ENCODE peak calls at places on chromosomes 12 and 14, in ten cellular contexts. One of them, this sample, is unnamed.

GRCh38 chr14:50040401-50040775 is 76.0 kb downstream of the VCPKMT start:
- DNase-seq in choroid plexus epithelial cell: peak; percentile 89
- DNase-seq in adrenal gland: no peak
- DNase-seq in WTC11: no peak
- DNase-seq in chondrocyte: no peak
- DNase-seq in heart right ventricle: no peak
- DNase-seq in transverse colon: peak; percentile 57
- DNase-seq in fibroblast of villous mesenchyme: peak; percentile 85
- DNase-seq in epithelial cell of proximal tubule: no peak
- DNase-seq in brain microvascular endothelial cell: peak; percentile 48
- DNase-seq in this sample: peak; percentile 31

GRCh38 chr12:52198454-52199215 is 6.8 kb upstream of the KRT80 start:
- DNase-seq in transverse colon: no peak
- DNase-seq in fibroblast of villous mesenchyme: no peak
- DNase-seq in chondrocyte: no peak
- DNase-seq in adrenal gland: no peak
- DNase-seq in choroid plexus epithelial cell: no peak
- DNase-seq in heart right ventricle: no peak
- DNase-seq in epithelial cell of proximal tubule: no peak
- DNase-seq in brain microvascular endothelial cell: no peak
- DNase-seq in WTC11: no peak
- DNase-seq in this sample: no peak

GRCh38 chr12:131929530-131930456 is 717 bp downstream of the PUS1 start:
- DNase-seq in adrenal gland: no peak
- DNase-seq in choroid plexus epithelial cell: peak; percentile 36
- DNase-seq in chondrocyte: no peak
- DNase-seq in fibroblast of villous mesenchyme: no peak
- DNase-seq in heart right ventricle: no peak
- DNase-seq in WTC11: peak; percentile 47
- DNase-seq in epithelial cell of proximal tubule: no peak
- DNase-seq in transverse colon: peak; percentile 42
- DNase-seq in brain microvascular endothelial cell: peak; percentile 18
- DNase-seq in this sample: peak; percentile 51

GRCh38 chr12:89884365-89884915 is 175.8 kb upstream of the ATP2B1 start:
- DNase-seq in choroid plexus epithelial cell: peak; percentile 13
- DNase-seq in WTC11: no peak
- DNase-seq in brain microvascular endothelial cell: no peak
- DNase-seq in transverse colon: no peak
- DNase-seq in epithelial cell of proximal tubule: no peak
- DNase-seq in fibroblast of villous mesenchyme: no peak
- DNase-seq in heart right ventricle: no peak
- DNase-seq in adrenal gland: no peak
- DNase-seq in chondrocyte: no peak
- DNase-seq in this sample: no peak

GRCh38 chr12:106709068-106709511 is 65.4 kb upstream of the RIC8B start:
- DNase-seq in chondrocyte: no peak
- DNase-seq in transverse colon: no peak
- DNase-seq in heart right ventricle: no peak
- DNase-seq in brain microvascular endothelial cell: no peak
- DNase-seq in fibroblast of villous mesenchyme: no peak
- DNase-seq in WTC11: peak; percentile 19
- DNase-seq in epithelial cell of proximal tubule: no peak
- DNase-seq in choroid plexus epithelial cell: no peak
- DNase-seq in adrenal gland: no peak
- DNase-seq in this sample: no peak

GRCh38 chr14:101500061-101500460 is 61.2 kb upstream of the DIO3 start:
- DNase-seq in epithelial cell of proximal tubule: no peak
- DNase-seq in heart right ventricle: no peak
- DNase-seq in choroid plexus epithelial cell: no peak
- DNase-seq in chondrocyte: no peak
- DNase-seq in brain microvascular endothelial cell: no peak
- DNase-seq in adrenal gland: no peak
- DNase-seq in WTC11: no peak
- DNase-seq in fibroblast of villous mesenchyme: no peak
- DNase-seq in transverse colon: no peak
- DNase-seq in this sample: no peak

GRCh38 chr12:31928246-31929139 is 30.7 kb upstream of the RESF1 start:
- DNase-seq in WTC11: no peak
- DNase-seq in chondrocyte: no peak
- DNase-seq in adrenal gland: no peak
- DNase-seq in brain microvascular endothelial cell: no peak
- DNase-seq in fibroblast of villous mesenchyme: no peak
- DNase-seq in choroid plexus epithelial cell: peak; percentile 11
- DNase-seq in heart right ventricle: no peak
- DNase-seq in epithelial cell of proximal tubule: no peak
- DNase-seq in transverse colon: peak; percentile 10
- DNase-seq in this sample: no peak

GRCh38 chr14:99465288-99465687 is 15.4 kb downstream of the SETD3 start:
- DNase-seq in choroid plexus epithelial cell: no peak
- DNase-seq in heart right ventricle: no peak
- DNase-seq in chondrocyte: no peak
- DNase-seq in adrenal gland: no peak
- DNase-seq in fibroblast of villous mesenchyme: no peak
- DNase-seq in brain microvascular endothelial cell: no peak
- DNase-seq in WTC11: no peak
- DNase-seq in transverse colon: no peak
- DNase-seq in epithelial cell of proximal tubule: no peak
- DNase-seq in this sample: no peak

GRCh38 chr12:108126990-108127468 is 2.1 kb upstream of the WSCD2 start:
- DNase-seq in adrenal gland: no peak
- DNase-seq in heart right ventricle: no peak
- DNase-seq in fibroblast of villous mesenchyme: no peak
- DNase-seq in WTC11: no peak
- DNase-seq in transverse colon: no peak
- DNase-seq in chondrocyte: no peak
- DNase-seq in brain microvascular endothelial cell: no peak
- DNase-seq in choroid plexus epithelial cell: no peak
- DNase-seq in epithelial cell of proximal tubule: no peak
- DNase-seq in this sample: no peak

GRCh38 chr12:108127654-108128053 is 1.4 kb upstream of the WSCD2 start:
- DNase-seq in WTC11: no peak
- DNase-seq in choroid plexus epithelial cell: no peak
- DNase-seq in transverse colon: no peak
- DNase-seq in heart right ventricle: no peak
- DNase-seq in epithelial cell of proximal tubule: no peak
- DNase-seq in brain microvascular endothelial cell: no peak
- DNase-seq in fibroblast of villous mesenchyme: no peak
- DNase-seq in chondrocyte: no peak
- DNase-seq in adrenal gland: no peak
- DNase-seq in this sample: no peak

GRCh38 chr12:108131035-108131434 is 1.9 kb downstream of the WSCD2 start:
- DNase-seq in brain microvascular endothelial cell: no peak
- DNase-seq in adrenal gland: no peak
- DNase-seq in WTC11: no peak
- DNase-seq in transverse colon: no peak
- DNase-seq in fibroblast of villous mesenchyme: no peak
- DNase-seq in epithelial cell of proximal tubule: no peak
- DNase-seq in choroid plexus epithelial cell: no peak
- DNase-seq in heart right ventricle: no peak
- DNase-seq in chondrocyte: no peak
- DNase-seq in this sample: no peak

GRCh38 chr12:108128221-108129016 is 669 bp upstream of the WSCD2 start:
- DNase-seq in epithelial cell of proximal tubule: no peak
- DNase-seq in heart right ventricle: no peak
- DNase-seq in fibroblast of villous mesenchyme: no peak
- DNase-seq in choroid plexus epithelial cell: no peak
- DNase-seq in adrenal gland: no peak
- DNase-seq in transverse colon: no peak
- DNase-seq in chondrocyte: no peak
- DNase-seq in brain microvascular endothelial cell: no peak
- DNase-seq in WTC11: no peak
- DNase-seq in this sample: no peak

DNA sequence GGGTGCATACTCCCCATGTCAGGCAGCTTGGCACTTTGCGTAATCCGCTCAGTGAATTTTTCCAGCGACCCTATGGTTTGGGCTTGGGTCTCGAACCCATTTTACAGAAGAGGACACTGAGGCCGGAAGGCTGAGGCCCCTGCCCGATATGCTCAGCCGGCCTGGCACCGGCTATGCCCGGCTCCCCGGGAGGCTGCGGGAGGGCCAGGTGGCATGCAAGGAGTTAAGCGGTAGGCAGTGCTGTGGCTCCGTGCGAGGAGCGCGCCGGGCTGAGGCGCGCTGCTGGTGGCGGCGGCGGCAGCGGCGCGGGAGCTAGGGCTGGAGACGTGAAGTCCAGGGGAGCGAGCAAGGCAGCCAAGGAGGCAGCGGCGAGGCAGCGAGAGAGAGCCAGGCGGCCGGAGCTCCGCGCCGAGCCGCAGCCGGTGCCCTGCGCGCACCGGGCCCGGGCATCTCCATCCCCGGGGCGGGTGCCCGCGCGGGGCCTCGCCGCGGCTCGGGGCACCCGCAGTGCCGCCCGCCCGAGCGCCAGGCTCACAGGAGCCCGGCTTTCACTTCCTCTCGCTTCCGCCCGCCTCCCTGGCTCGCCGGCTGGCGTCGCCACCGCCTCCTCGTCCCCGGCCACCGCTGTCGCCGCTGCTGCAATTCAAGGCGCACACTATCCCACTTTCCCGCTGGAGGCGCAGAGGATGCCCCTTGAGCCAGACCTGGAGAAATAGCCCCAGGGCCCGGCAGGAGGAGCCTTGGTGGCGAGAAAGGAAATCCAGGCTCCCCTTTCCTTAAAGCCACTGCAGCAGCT is at the start of gene WSCD2:
- DNase-seq in heart right ventricle: peak; percentile 46
- DNase-seq in adrenal gland: peak; percentile 9
- DNase-seq in chondrocyte: no peak
- DNase-seq in fibroblast of villous mesenchyme: peak; percentile 2
- DNase-seq in WTC11: peak; percentile 90
- DNase-seq in epithelial cell of proximal tubule: no peak
- DNase-seq in brain microvascular endothelial cell: peak; percentile 1
- DNase-seq in transverse colon: peak; percentile 21
- DNase-seq in choroid plexus epithelial cell: peak; percentile 19
- DNase-seq in this sample: peak; percentile 77
- TF ChIP-seq CTCF in heart right ventricle: peak; percentile 42
- TF ChIP-seq CTCF in adrenal gland: no peak
- TF ChIP-seq CTCF in chondrocyte: peak; percentile 64
- TF ChIP-seq CTCF in fibroblast of villous mesenchyme: no peak
- TF ChIP-seq CTCF in WTC11: no peak
- TF ChIP-seq CTCF in epithelial cell of proximal tubule: no peak
- TF ChIP-seq CTCF in brain microvascular endothelial cell: peak; percentile 28
- TF ChIP-seq CTCF in transverse colon: peak; percentile 9
- TF ChIP-seq CTCF in choroid plexus epithelial cell: peak; percentile 14
- TF ChIP-seq CTCF in this sample: no peak

GRCh38 chr12:118183711-118184110 is 47.8 kb downstream of the PEBP1 start:
- DNase-seq in transverse colon: no peak
- DNase-seq in heart right ventricle: no peak
- DNase-seq in WTC11: no peak
- DNase-seq in choroid plexus epithelial cell: no peak
- DNase-seq in epithelial cell of proximal tubule: no peak
- DNase-seq in brain microvascular endothelial cell: no peak
- DNase-seq in adrenal gland: no peak
- DNase-seq in fibroblast of villous mesenchyme: no peak
- DNase-seq in chondrocyte: no peak
- DNase-seq in this sample: no peak

GRCh38 chr12:118183155-118183554 is 47.2 kb downstream of the PEBP1 start:
- DNase-seq in heart right ventricle: no peak
- DNase-seq in adrenal gland: no peak
- DNase-seq in fibroblast of villous mesenchyme: no peak
- DNase-seq in epithelial cell of proximal tubule: no peak
- DNase-seq in chondrocyte: no peak
- DNase-seq in WTC11: no peak
- DNase-seq in transverse colon: no peak
- DNase-seq in brain microvascular endothelial cell: no peak
- DNase-seq in choroid plexus epithelial cell: no peak
- DNase-seq in this sample: no peak

GRCh38 chr12:118188690-118189371 is 52.9 kb downstream of the PEBP1 start:
- DNase-seq in brain microvascular endothelial cell: peak; percentile 2
- DNase-seq in transverse colon: no peak
- DNase-seq in fibroblast of villous mesenchyme: peak; percentile 59
- DNase-seq in epithelial cell of proximal tubule: no peak
- DNase-seq in WTC11: no peak
- DNase-seq in adrenal gland: peak; percentile 65
- DNase-seq in heart right ventricle: peak; percentile 41
- DNase-seq in chondrocyte: no peak
- DNase-seq in choroid plexus epithelial cell: peak; percentile 65
- DNase-seq in this sample: no peak

GRCh38 chr12:118187746-118188390 is 51.9 kb downstream of the PEBP1 start:
- DNase-seq in choroid plexus epithelial cell: no peak
- DNase-seq in chondrocyte: no peak
- DNase-seq in epithelial cell of proximal tubule: no peak
- DNase-seq in heart right ventricle: no peak
- DNase-seq in transverse colon: no peak
- DNase-seq in fibroblast of villous mesenchyme: peak; percentile 15
- DNase-seq in WTC11: no peak
- DNase-seq in adrenal gland: peak; percentile 5
- DNase-seq in brain microvascular endothelial cell: no peak
- DNase-seq in this sample: no peak

DNA sequence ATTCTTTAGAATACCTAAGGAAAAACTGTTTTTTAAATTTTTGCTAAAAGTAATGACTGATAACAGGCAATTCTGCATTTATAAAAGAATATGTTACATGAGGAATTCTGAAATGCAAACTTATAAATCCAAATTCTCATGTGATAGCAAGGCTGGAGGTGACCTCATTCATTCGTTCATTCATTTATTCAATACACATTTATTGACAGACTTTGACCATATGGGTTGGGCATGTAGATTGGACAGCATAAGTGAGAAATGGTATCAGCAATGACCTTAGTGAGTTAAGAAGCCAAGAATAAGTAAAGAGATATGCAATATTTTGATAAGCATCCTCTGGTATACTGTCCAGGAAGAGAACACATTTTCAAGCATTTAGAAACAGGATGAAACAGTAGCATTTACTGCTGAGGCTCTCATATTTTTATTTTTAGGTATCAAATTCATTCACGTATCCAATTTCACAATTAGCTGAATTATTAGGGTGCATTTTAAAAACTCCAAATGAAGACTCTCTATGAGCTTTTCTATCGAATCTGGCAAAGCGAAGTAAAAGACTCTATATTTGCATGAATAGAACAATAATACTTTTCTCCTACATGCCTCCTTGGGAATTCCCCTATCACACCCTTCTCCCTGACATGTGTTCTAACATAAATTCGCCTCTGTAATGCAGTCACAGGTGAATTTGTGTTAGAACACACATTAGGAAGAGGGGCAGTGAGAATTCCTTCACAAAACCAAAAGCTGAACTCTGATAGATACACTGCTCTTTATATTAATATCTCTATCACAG is 49.9 kb downstream of the PEBP1 start:
- DNase-seq in chondrocyte: no peak
- DNase-seq in WTC11: no peak
- DNase-seq in brain microvascular endothelial cell: no peak
- DNase-seq in adrenal gland: no peak
- DNase-seq in epithelial cell of proximal tubule: no peak
- DNase-seq in heart right ventricle: no peak
- DNase-seq in fibroblast of villous mesenchyme: no peak
- DNase-seq in transverse colon: no peak
- DNase-seq in choroid plexus epithelial cell: no peak
- DNase-seq in this sample: peak; percentile 22
- TF ChIP-seq CTCF in chondrocyte: no peak
- TF ChIP-seq CTCF in WTC11: no peak
- TF ChIP-seq CTCF in brain microvascular endothelial cell: no peak
- TF ChIP-seq CTCF in adrenal gland: no peak
- TF ChIP-seq CTCF in epithelial cell of proximal tubule: no peak
- TF ChIP-seq CTCF in heart right ventricle: no peak
- TF ChIP-seq CTCF in fibroblast of villous mesenchyme: no peak
- TF ChIP-seq CTCF in transverse colon: no peak
- TF ChIP-seq CTCF in choroid plexus epithelial cell: no peak
- TF ChIP-seq CTCF in this sample: no peak

GRCh38 chr14:97410667-97411286 is 613.6 kb downstream of the VRK1 start:
- DNase-seq in transverse colon: no peak
- DNase-seq in heart right ventricle: no peak
- DNase-seq in brain microvascular endothelial cell: no peak
- DNase-seq in WTC11: no peak
- DNase-seq in epithelial cell of proximal tubule: no peak
- DNase-seq in fibroblast of villous mesenchyme: no peak
- DNase-seq in choroid plexus epithelial cell: no peak
- DNase-seq in adrenal gland: no peak
- DNase-seq in chondrocyte: no peak
- DNase-seq in this sample: no peak
- TF ChIP-seq CTCF in transverse colon: no peak
- TF ChIP-seq CTCF in heart right ventricle: no peak
- TF ChIP-seq CTCF in brain microvascular endothelial cell: no peak
- TF ChIP-seq CTCF in WTC11: no peak
- TF ChIP-seq CTCF in epithelial cell of proximal tubule: peak; percentile 32
- TF ChIP-seq CTCF in fibroblast of villous mesenchyme: no peak
- TF ChIP-seq CTCF in choroid plexus epithelial cell: no peak
- TF ChIP-seq CTCF in adrenal gland: no peak
- TF ChIP-seq CTCF in chondrocyte: no peak
- TF ChIP-seq CTCF in this sample: no peak

GRCh38 chr14:31787377-31787776 is 226.2 kb downstream of the NUBPL start:
- DNase-seq in epithelial cell of proximal tubule: peak; percentile 13
- DNase-seq in fibroblast of villous mesenchyme: no peak
- DNase-seq in choroid plexus epithelial cell: peak; percentile 38
- DNase-seq in WTC11: no peak
- DNase-seq in brain microvascular endothelial cell: peak; percentile 19
- DNase-seq in adrenal gland: no peak
- DNase-seq in chondrocyte: no peak
- DNase-seq in transverse colon: no peak
- DNase-seq in heart right ventricle: no peak
- DNase-seq in this sample: no peak
- TF ChIP-seq CTCF in epithelial cell of proximal tubule: peak; percentile 51
- TF ChIP-seq CTCF in fibroblast of villous mesenchyme: no peak
- TF ChIP-seq CTCF in choroid plexus epithelial cell: peak; percentile 28
- TF ChIP-seq CTCF in WTC11: no peak
- TF ChIP-seq CTCF in brain microvascular endothelial cell: peak; percentile 30
- TF ChIP-seq CTCF in adrenal gland: no peak
- TF ChIP-seq CTCF in chondrocyte: peak; percentile 28
- TF ChIP-seq CTCF in transverse colon: no peak
- TF ChIP-seq CTCF in heart right ventricle: no peak
- TF ChIP-seq CTCF in this sample: no peak

This sample was measured in Calu3.